ENCODE peak calls at places on chromosomes 13 and 19, in five cellular contexts. One of them, this sample, is unnamed.

GRCh38 chr19:55206664-55207500 is 2.4 kb downstream of the PTPRH start:
- DNase-seq in endothelial cell: peak; percentile 32
- DNase-seq in EH: peak; percentile 95
- DNase-seq in DMS79 treated with DMSO at 0.1 percent for 48 hours: peak; percentile 71
- DNase-seq in stimulated activated CD4-positive, alpha-beta T cell treated with anti-CD3 and anti-CD28 coated beads, Interleukin-1b, Interleukin-23, amount 100 ng/mL, for 1 hour: no peak
- DNase-seq in this sample: peak; percentile 61

GRCh38 chr13:93259527-93260080 is 33.0 kb downstream of the GPC6 start:
- DNase-seq in DMS79 treated with DMSO at 0.1 percent for 48 hours: no peak
- DNase-seq in EH: no peak
- DNase-seq in stimulated activated CD4-positive, alpha-beta T cell treated with anti-CD3 and anti-CD28 coated beads, Interleukin-1b, Interleukin-23, amount 100 ng/mL, for 1 hour: no peak
- DNase-seq in endothelial cell: no peak
- DNase-seq in this sample: no peak

GRCh38 chr19:5966215-5966614 is 11.7 kb downstream of the RANBP3 start:
- DNase-seq in endothelial cell: no peak
- DNase-seq in DMS79 treated with DMSO at 0.1 percent for 48 hours: no peak
- DNase-seq in stimulated activated CD4-positive, alpha-beta T cell treated with anti-CD3 and anti-CD28 coated beads, Interleukin-1b, Interleukin-23, amount 100 ng/mL, for 1 hour: no peak
- DNase-seq in EH: no peak
- DNase-seq in this sample: no peak

GRCh38 chr13:24264976-24265375 is 44.4 kb upstream of the C1QTNF9 start:
- DNase-seq in endothelial cell: no peak
- DNase-seq in DMS79 treated with DMSO at 0.1 percent for 48 hours: peak; percentile 3
- DNase-seq in EH: no peak
- DNase-seq in stimulated activated CD4-positive, alpha-beta T cell treated with anti-CD3 and anti-CD28 coated beads, Interleukin-1b, Interleukin-23, amount 100 ng/mL, for 1 hour: no peak
- DNase-seq in this sample: no peak

GRCh38 chr13:94481966-94482365 is 2.5 kb upstream of the DCT start:
- DNase-seq in DMS79 treated with DMSO at 0.1 percent for 48 hours: no peak
- DNase-seq in endothelial cell: no peak
- DNase-seq in stimulated activated CD4-positive, alpha-beta T cell treated with anti-CD3 and anti-CD28 coated beads, Interleukin-1b, Interleukin-23, amount 100 ng/mL, for 1 hour: no peak
- DNase-seq in EH: peak; percentile 33
- DNase-seq in this sample: no peak

GRCh38 chr13:32285633-32285965 is 29.6 kb downstream of the ZAR1L start:
- DNase-seq in EH: no peak
- DNase-seq in DMS79 treated with DMSO at 0.1 percent for 48 hours: no peak
- DNase-seq in endothelial cell: no peak
- DNase-seq in stimulated activated CD4-positive, alpha-beta T cell treated with anti-CD3 and anti-CD28 coated beads, Interleukin-1b, Interleukin-23, amount 100 ng/mL, for 1 hour: no peak
- DNase-seq in this sample: no peak

GRCh38 chr19:18594096-18594823 is 5.7 kb downstream of the REX1BD start:
- DNase-seq in EH: peak; percentile 80
- DNase-seq in endothelial cell: peak; percentile 85
- DNase-seq in stimulated activated CD4-positive, alpha-beta T cell treated with anti-CD3 and anti-CD28 coated beads, Interleukin-1b, Interleukin-23, amount 100 ng/mL, for 1 hour: peak; percentile 65
- DNase-seq in DMS79 treated with DMSO at 0.1 percent for 48 hours: peak; percentile 57
- DNase-seq in this sample: no peak

GRCh38 chr13:60627071-60627686 is 230.2 kb downstream of the TDRD3 start:
- DNase-seq in endothelial cell: peak; percentile 79
- DNase-seq in EH: peak; percentile 20
- DNase-seq in stimulated activated CD4-positive, alpha-beta T cell treated with anti-CD3 and anti-CD28 coated beads, Interleukin-1b, Interleukin-23, amount 100 ng/mL, for 1 hour: no peak
- DNase-seq in DMS79 treated with DMSO at 0.1 percent for 48 hours: no peak
- DNase-seq in this sample: no peak

This sample was measured in omental fat pad.